ENCODE peak calls at places on chromosomes 3 and 15, in ten cellular contexts. H, P, M, J, W, T, L, S, F and U are unnamed samples.
A peak's percentile ranks its signal among the peaks of the same experiment; 100 is the strongest.

GRCh38 chr3:100386437-100387064 is 14.3 kb downstream of the TOMM70 start:
- DNase-seq in F (no peak), H (no peak), L (no peak), J (no peak), P (no peak), M (no peak), T (no peak), S (peak; percentile 22), W (no peak), U (no peak)

GRCh38 chr3:82493858-82494257 is 732.4 kb upstream of the GBE1 start:
- DNase-seq in S (no peak), F (no peak), L (no peak), J (peak; percentile 57), W (no peak), M (no peak), H (no peak), P (no peak), T (no peak), U (no peak)

GRCh38 chr3:177646749-177647148 is 449.5 kb upstream of the TBL1XR1 start:
- DNase-seq in L (no peak), W (no peak), S (no peak), M (no peak), F (no peak), H (no peak), J (peak; percentile 41), P (peak; percentile 30), T (no peak), U (no peak)

GRCh38 chr3:113746955-113747718 is at the start of gene ATP6V1A:
- DNase-seq in M (no peak), L (no peak), F (peak; percentile 65), P (no peak), J (peak; percentile 87), H (no peak), T (peak; percentile 58), W (peak; percentile 82), S (peak; percentile 7), U (no peak)

GRCh38 chr3:70856414-70857162 is 544.1 kb upstream of the MDFIC2 start:
- DNase-seq in T (no peak), M (no peak), H (no peak), L (peak; percentile 94), P (no peak), S (peak; percentile 98), W (no peak), J (peak; percentile 5), F (no peak), U (no peak)

GRCh38 chr15:28191832-28192231 is 92.7 kb upstream of the OCA2 start:
- DNase-seq in S (peak; percentile 85), P (no peak), M (peak; percentile 81), L (peak; percentile 73), T (peak; percentile 50), J (no peak), H (peak; percentile 98), F (no peak), W (peak; percentile 71), U (peak; percentile 24)

GRCh38 chr3:21913791-21914190 is 162.8 kb upstream of the ZNF385D start:
- DNase-seq in L (peak; percentile 23), J (no peak), T (no peak), M (no peak), W (no peak), F (no peak), P (no peak), H (peak; percentile 49), S (peak; percentile 72), U (peak; percentile 10)

GRCh38 chr3:44969170-44969569 is 6.8 kb downstream of the ZDHHC3 start:
- DNase-seq in L (no peak), J (peak; percentile 28), H (no peak), M (no peak), W (no peak), P (peak; percentile 16), S (no peak), F (no peak), T (no peak), U (no peak)

GRCh38 chr3:161700998-161701397 is 204.4 kb downstream of the OTOL1 start:
- DNase-seq in P (no peak), H (no peak), T (no peak), J (peak; percentile 47), L (no peak), F (no peak), W (no peak), M (no peak), S (no peak), U (no peak)

GRCh38 chr3:126895178-126896066 is 87.5 kb upstream of the PLXNA1 start:
- DNase-seq in H (peak; percentile 88), W (no peak), J (no peak), S (no peak), P (no peak), T (no peak), M (no peak), F (no peak), L (peak; percentile 23), U (no peak)

GRCh38 chr15:45179221-45179985 is 8.4 kb downstream of the SHF start:
- DNase-seq in P (no peak), T (no peak), H (peak; percentile 88), S (no peak), M (peak; percentile 59), F (no peak), J (peak; percentile 66), W (no peak), L (no peak), U (no peak)

GRCh38 chr3:47337656-47338055 is 43.2 kb upstream of the PTPN23 start:
- DNase-seq in J (no peak), S (no peak), P (no peak), H (peak; percentile 62), L (peak; percentile 23), W (no peak), M (no peak), F (no peak), T (no peak), U (no peak)

GRCh38 chr15:96324192-96324895 is 6.2 kb upstream of the NR2F2 start:
- DNase-seq in S (peak; percentile 69), T (no peak), W (no peak), L (peak; percentile 18), F (peak; percentile 81), P (no peak), J (no peak), M (peak; percentile 14), H (no peak), U (no peak)

GRCh38 chr3:13723676-13724207 is 156.1 kb downstream of the WNT7A start:
- DNase-seq in P (no peak), T (no peak), F (no peak), W (no peak), M (no peak), L (no peak), S (no peak), J (no peak), H (no peak), U (no peak)

GRCh38 chr15:39728844-39729243 is 53.8 kb downstream of the FSIP1 start:
- DNase-seq in S (peak; percentile 58), F (no peak), W (no peak), L (no peak), J (no peak), T (no peak), P (no peak), H (no peak), M (no peak), U (no peak)

GRCh38 chr3:6679510-6679909 is 181.4 kb upstream of the GRM7 start:
- DNase-seq in W (no peak), M (no peak), S (no peak), J (peak; percentile 75), P (no peak), T (no peak), H (no peak), L (no peak), F (no peak), U (no peak)

GRCh38 chr3:188947401-188947982 is 224.3 kb upstream of the TPRG1 start:
- DNase-seq in S (peak; percentile 81), M (peak; percentile 98), L (peak; percentile 87), F (peak; percentile 91), P (no peak), J (peak; percentile 33), T (peak; percentile 90), W (peak; percentile 94), H (peak; percentile 99), U (peak; percentile 16)

GRCh38 chr3:141076821-141077571 is 25.8 kb downstream of the SPSB4 start:
- DNase-seq in T (peak; percentile 81), S (peak; percentile 76), H (peak; percentile 81), L (peak; percentile 23), J (no peak), W (peak; percentile 69), M (no peak), P (peak; percentile 3), F (peak; percentile 67), U (no peak)

GRCh38 chr15:26967719-26968269 is 3.2 kb upstream of the GABRG3 start:
- DNase-seq in H (no peak), W (no peak), S (peak; percentile 69), J (no peak), M (no peak), F (no peak), L (no peak), T (peak; percentile 69), P (no peak), U (no peak)

GRCh38 chr15:75648156-75649000 is 666 bp downstream of the SNX33 start:
- DNase-seq in M (peak; percentile 54), J (no peak), L (peak; percentile 49), S (peak; percentile 44), H (peak; percentile 54), T (peak; percentile 65), W (peak; percentile 78), P (no peak), F (peak; percentile 63), U (no peak)

GRCh38 chr3:164460851-164461250 is 617.4 kb downstream of the SI start:
- DNase-seq in S (peak; percentile 15), J (peak; percentile 10), F (no peak), M (no peak), H (peak; percentile 59), T (no peak), W (no peak), L (no peak), P (no peak), U (no peak)

GRCh38 chr3:181264491-181264890 is 275.0 kb upstream of the DNAJC19 start:
- DNase-seq in S (no peak), M (no peak), L (no peak), J (peak; percentile 4), H (no peak), P (no peak), W (no peak), F (no peak), T (no peak), U (no peak)

GRCh38 chr15:70259640-70260066 is 161.9 kb upstream of the TLE3 start:
- DNase-seq in J (no peak), L (no peak), M (no peak), P (no peak), T (no peak), W (peak; percentile 41), H (no peak), S (no peak), F (no peak), U (no peak)

GRCh38 chr15:70902105-70902504 is 9.5 kb downstream of the LRRC49 start:
- DNase-seq in T (no peak), M (no peak), F (no peak), L (peak; percentile 88), W (no peak), H (peak; percentile 81), P (no peak), J (no peak), S (peak; percentile 93), U (peak; percentile 56)